ENCODE peak calls at places on chromosomes 6 and 20, in ten cellular contexts. W, A, P, N, M, Z, J, X, S and I are unnamed samples.

GRCh38 chr6:151998784-151999183 is 191.3 kb downstream of the ESR1 start:
- DNase-seq in W (no peak), A (no peak), P (no peak), N (no peak), M (no peak), Z (no peak), J (no peak), X (no peak), S (no peak), I (no peak)

GRCh38 chr6:16344756-16345155 is 106.4 kb downstream of the GMPR start:
- DNase-seq in W (no peak), A (no peak), P (no peak), N (no peak), M (peak), Z (no peak), J (no peak), X (no peak), S (no peak), I (no peak)

GRCh38 chr6:39882567-39882953 is 51.7 kb downstream of the MOCS1 start:
- DNase-seq in W (no peak), A (no peak), P (no peak), N (no peak), M (peak), Z (no peak), J (no peak), X (no peak), S (no peak), I (peak)

GRCh38 chr20:23086931-23087411 is 847 bp upstream of the CD93 start:
- DNase-seq in W (no peak), A (no peak), P (no peak), N (peak), M (no peak), Z (no peak), J (peak), X (no peak), S (no peak), I (no peak)

GRCh38 chr20:2671977-2672376 is 8.0 kb upstream of the IDH3B start:
- DNase-seq in W (no peak), A (no peak), P (peak), N (no peak), M (no peak), Z (no peak), J (no peak), X (no peak), S (no peak), I (no peak)

GRCh38 chr6:75290558-75290957 is 6.0 kb upstream of the TMEM30A start:
- DNase-seq in W (no peak), A (no peak), P (peak), N (no peak), M (no peak), Z (no peak), J (peak), X (no peak), S (no peak), I (no peak)

GRCh38 chr6:43790031-43790430 is 20.0 kb downstream of the VEGFA start:
- DNase-seq in W (no peak), A (no peak), P (no peak), N (no peak), M (peak), Z (no peak), J (no peak), X (no peak), S (no peak), I (no peak)

GRCh38 chr20:33481431-33481941 is 8.4 kb upstream of the CBFA2T2 start:
- DNase-seq in W (no peak), A (no peak), P (no peak), N (no peak), M (no peak), Z (no peak), J (no peak), X (no peak), S (no peak), I (no peak)

GRCh38 chr20:37511605-37512275 is 9.3 kb upstream of the NNAT start:
- DNase-seq in W (no peak), A (no peak), P (no peak), N (no peak), M (no peak), Z (no peak), J (no peak), X (no peak), S (no peak), I (no peak)

GRCh38 chr6:129759851-129760595 is 50.0 kb upstream of the ARHGAP18 start:
- DNase-seq in W (no peak), A (no peak), P (no peak), N (no peak), M (no peak), Z (no peak), J (no peak), X (no peak), S (no peak), I (no peak)

GRCh38 chr6:159948199-159948598 is 20.7 kb upstream of the IGF2R start:
- DNase-seq in W (no peak), A (no peak), P (no peak), N (no peak), M (no peak), Z (no peak), J (no peak), X (no peak), S (no peak), I (no peak)

GRCh38 chr20:13231031-13231752 is 10.1 kb downstream of the ISM1 start:
- DNase-seq in W (no peak), A (peak), P (no peak), N (no peak), M (no peak), Z (peak), J (no peak), X (no peak), S (peak), I (no peak)